ENCODE peak calls at places on chromosome X, in nine cellular contexts. Q, C, O, S, U, D, Z, R and N are unnamed samples.

GRCh38 chrX:103215037-103215767 is at the start of gene BEX4:
- DNase-seq in Z (peak), S (peak), Q (peak), U (peak), R (peak), C (peak), O (peak), D (peak), N (peak)

GRCh38 chrX:119688856-119689455 is 4.0 kb downstream of the SEPTIN6 start:
- DNase-seq in Q (peak), Z (no peak), S (no peak), O (no peak), U (no peak), D (no peak), C (no peak), R (no peak), N (peak)

GRCh38 chrX:85140963-85141362 is 102.6 kb downstream of the SATL1 start:
- DNase-seq in U (no peak), O (no peak), Q (no peak), R (no peak), Z (no peak), S (no peak), C (no peak), D (no peak), N (no peak)

GRCh38 chrX:119693996-119694451 is 1.1 kb upstream of the SEPTIN6 start:
- DNase-seq in S (peak), Q (no peak), U (peak), C (no peak), O (no peak), D (peak), R (no peak), Z (no peak), N (no peak)

GRCh38 chrX:111254896-111255693 is 15.2 kb downstream of the CAPN6 start:
- DNase-seq in O (no peak), R (no peak), S (no peak), Q (no peak), Z (no peak), U (no peak), C (no peak), D (no peak), N (no peak)

GRCh38 chrX:123476636-123477219 is 256.1 kb downstream of the THOC2 start:
- DNase-seq in S (no peak), U (no peak), C (no peak), Z (no peak), R (no peak), Q (no peak), D (no peak), O (no peak), N (no peak)

GRCh38 chrX:38086451-38087215 is 80.3 kb downstream of the SYTL5 start:
- DNase-seq in Z (no peak), S (no peak), U (no peak), C (no peak), R (no peak), D (no peak), O (no peak), Q (no peak), N (no peak)

GRCh38 chrX:2658585-2659292 is 32.4 kb upstream of the CD99 start:
- DNase-seq in D (no peak), Q (no peak), O (no peak), S (no peak), Z (no peak), R (no peak), U (no peak), C (no peak), N (no peak)

GRCh38 chrX:22389544-22390243 is 117.0 kb downstream of the CBLL2 start:
- DNase-seq in D (no peak), Z (no peak), U (no peak), Q (no peak), R (no peak), S (no peak), O (no peak), C (no peak), N (no peak)

GRCh38 chrX:13778916-13779315 is 38.0 kb downstream of the GPM6B start:
- DNase-seq in S (no peak), Q (no peak), U (no peak), R (no peak), C (no peak), O (no peak), D (no peak), Z (peak), N (no peak)

GRCh38 chrX:104270916-104271512 is 16.3 kb upstream of the ESX1 start:
- DNase-seq in Z (peak), Q (peak), O (peak), R (peak), C (no peak), D (no peak), U (peak), S (peak), N (no peak)

GRCh38 chrX:67780694-67781109 is 236.9 kb downstream of the AR start:
- DNase-seq in O (no peak), Z (peak), Q (no peak), C (no peak), D (no peak), R (peak), U (no peak), S (peak), N (no peak)

GRCh38 chrX:25442501-25442900 is 426.7 kb upstream of the ARX start:
- DNase-seq in Q (no peak), S (no peak), Z (no peak), D (no peak), C (no peak), R (no peak), U (peak), O (no peak), N (no peak)

GRCh38 chrX:50202539-50202938 is 1.7 kb upstream of the AKAP4 start:
- DNase-seq in U (no peak), C (no peak), D (no peak), S (no peak), O (no peak), R (no peak), Q (no peak), Z (no peak), N (no peak)

GRCh38 chrX:18983711-18984380 is at the start of gene PHKA2:
- DNase-seq in C (no peak), Z (peak), O (no peak), Q (peak), U (peak), R (peak), S (peak), D (no peak), N (no peak)

GRCh38 chrX:103197721-103198306 is 17.1 kb upstream of the BEX4 start:
- DNase-seq in D (no peak), Q (no peak), C (no peak), R (no peak), O (no peak), Z (no peak), U (no peak), S (no peak), N (no peak)

GRCh38 chrX:136880003-136880451 is 498 bp downstream of the RBMX start:
- DNase-seq in S (peak), O (no peak), Z (peak), U (peak), C (peak), Q (peak), D (peak), R (no peak), N (peak)

GRCh38 chrX:129637217-129638109 is 17.3 kb downstream of the APLN start:
- DNase-seq in Z (peak), S (peak), O (peak), D (peak), R (peak), C (peak), U (peak), Q (peak), N (peak)

GRCh38 chrX:17736856-17737706 is at the start of gene SCML1:
- DNase-seq in R (peak), S (peak), Z (peak), Q (peak), O (peak), U (peak), D (peak), C (peak), N (peak)

GRCh38 chrX:47452112-47452511 is 30.9 kb downstream of the ZNF41 start:
- DNase-seq in R (no peak), O (no peak), U (no peak), S (no peak), Z (no peak), Q (no peak), D (no peak), C (no peak), N (no peak)

GRCh38 chrX:129823115-129823514 is 20.6 kb downstream of the ZDHHC9 start:
- DNase-seq in S (peak), D (no peak), C (no peak), O (no peak), U (peak), Q (peak), R (no peak), Z (peak), N (peak)

GRCh38 chrX:73577368-73577767 is 14.4 kb downstream of the CHIC1 start:
- DNase-seq in Q (no peak), R (no peak), Z (peak), U (no peak), D (no peak), S (peak), O (no peak), C (no peak), N (no peak)

GRCh38 chrX:45449982-45450381 is 249.3 kb upstream of the DIPK2B start:
- DNase-seq in U (no peak), C (no peak), R (no peak), O (peak), S (no peak), Z (no peak), D (no peak), Q (no peak), N (no peak)

GRCh38 chrX:11787564-11787963 is 29.5 kb downstream of the MSL3 start:
- DNase-seq in C (no peak), S (peak), Z (peak), D (peak), R (no peak), O (peak), Q (peak), U (peak), N (peak)

GRCh38 chrX:43815209-43815608 is 67.0 kb downstream of the MAOB start:
- DNase-seq in R (no peak), S (no peak), U (no peak), O (no peak), Q (no peak), Z (no peak), D (no peak), C (no peak), N (no peak)

GRCh38 chrX:17414057-17414658 is 39.2 kb downstream of the NHS start:
- DNase-seq in O (no peak), Z (no peak), U (no peak), R (peak), D (no peak), Q (no peak), S (no peak), C (no peak), N (no peak)

GRCh38 chrX:112043997-112044396 is 38.6 kb downstream of the TRPC5 start:
- DNase-seq in S (no peak), R (no peak), U (no peak), O (peak), Z (no peak), D (no peak), C (no peak), Q (no peak), N (no peak)

GRCh38 chrX:11427082-11428033 is 134.1 kb downstream of the AMELX start:
- DNase-seq in D (peak), S (peak), C (no peak), O (no peak), Q (no peak), Z (peak), U (peak), R (peak), N (no peak)

GRCh38 chrX:69153060-69153730 is 12.1 kb downstream of the PJA1 start:
- DNase-seq in C (no peak), S (no peak), U (peak), Z (no peak), Q (no peak), D (peak), R (no peak), O (no peak), N (no peak)

GRCh38 chrX:120251471-120252011 is 929 bp downstream of the ZBTB33 start:
- DNase-seq in S (peak), R (peak), D (peak), Q (peak), Z (peak), U (peak), C (no peak), O (no peak), N (no peak)

GRCh38 chrX:41153453-41153852 is 68.2 kb downstream of the USP9X start:
- DNase-seq in D (no peak), O (no peak), Z (no peak), C (no peak), R (no peak), S (no peak), Q (no peak), U (no peak), N (no peak)

GRCh38 chrX:40945366-40945713 is 139.9 kb upstream of the USP9X start:
- DNase-seq in O (peak), D (no peak), R (peak), C (no peak), U (no peak), Q (no peak), Z (peak), S (no peak), N (no peak)

GRCh38 chrX:105190252-105190853 is 30.1 kb downstream of the TEX13A start:
- DNase-seq in C (no peak), Q (no peak), U (peak), O (no peak), S (peak), R (no peak), D (no peak), Z (peak), N (peak)

GRCh38 chrX:5431823-5432222 is 796.8 kb downstream of the NLGN4X start:
- DNase-seq in C (no peak), O (no peak), D (no peak), U (no peak), Q (no peak), Z (no peak), R (no peak), S (no peak), N (no peak)

GRCh38 chrX:108270739-108271396 is 167.4 kb downstream of the COL4A6 start:
- DNase-seq in O (no peak), R (no peak), U (no peak), Q (no peak), C (no peak), Z (no peak), D (no peak), S (no peak), N (no peak)

GRCh38 chrX:66015906-66016689 is 23.8 kb downstream of the VSIG4 start:
- DNase-seq in Q (no peak), C (no peak), R (no peak), D (no peak), Z (no peak), S (no peak), O (no peak), U (no peak), N (no peak)
- H3K4me3 ChIP-seq in Q (no peak), C (peak), R (no peak), D (peak), Z (no peak), S (no peak), O (no peak), U (no peak), N (no peak)

GRCh38 chrX:1623691-1624090 is 8.8 kb downstream of the ASMT start:
- DNase-seq in C (no peak), O (no peak), R (no peak), S (no peak), Z (no peak), Q (no peak), D (no peak), U (no peak), N (no peak)
- H3K4me3 ChIP-seq in C (no peak), O (no peak), R (no peak), S (no peak), Z (no peak), Q (no peak), D (no peak), U (no peak), N (no peak)

GRCh38 chrX:48917139-48917980 is 1.5 kb downstream of the PIM2 start:
- DNase-seq in O (peak), S (peak), Q (peak), C (peak), U (peak), R (peak), D (peak), Z (peak), N (peak)
- H3K4me3 ChIP-seq in O (peak), S (no peak), Q (peak), C (peak), U (peak), R (peak), D (peak), Z (peak), N (peak)

GRCh38 chrX:134186362-134187121 is 50.4 kb upstream of the CCDC160 start:
- DNase-seq in O (no peak), U (no peak), D (no peak), C (no peak), S (no peak), R (no peak), Z (no peak), Q (peak), N (peak)
- H3K4me3 ChIP-seq in O (no peak), U (no peak), D (peak), C (peak), S (no peak), R (no peak), Z (no peak), Q (no peak), N (peak)

GRCh38 chrX:74911494-74911893 is 13.8 kb downstream of the NEXMIF start:
- DNase-seq in Q (no peak), U (no peak), C (no peak), Z (no peak), O (no peak), R (no peak), S (no peak), D (no peak), N (no peak)
- H3K4me3 ChIP-seq in Q (no peak), U (no peak), C (no peak), Z (no peak), O (no peak), R (no peak), S (no peak), D (no peak), N (no peak)